ENCODE peak calls at places on chromosome 21, in eight cellular contexts. J is GM23248, H is Peyer's patch, V is trophoblast cell, Y is adrenal gland, P is upper lobe of right lung, F is ovary, D is hepatocyte. M is an unnamed sample.

GRCh38 chr21:42925114-42925907 is at the start of gene ERVH48-1:
- DNase-seq in D (peak; percentile 55), Y (no peak), J (no peak), P (no peak), F (peak; percentile 33), H (no peak), V (peak; percentile 98), M (no peak)

GRCh38 chr21:27681038-27681437 is 714.1 kb upstream of the ADAMTS5 start:
- DNase-seq in V (no peak), F (no peak), H (no peak), J (peak; percentile 61), D (no peak), P (no peak), Y (no peak), M (no peak)

GRCh38 chr21:14072761-14073535 is 137.8 kb downstream of the LIPI start:
- DNase-seq in J (no peak), F (no peak), V (no peak), Y (no peak), P (no peak), D (no peak), H (no peak), M (no peak)

GRCh38 chr21:28587748-28588147 is 404.9 kb downstream of the LTN1 start:
- DNase-seq in V (no peak), F (no peak), P (no peak), D (no peak), Y (no peak), J (peak; percentile 30), H (no peak), M (no peak)

GRCh38 chr21:17780539-17780938 is 38.6 kb downstream of the C21orf91 start:
- DNase-seq in H (no peak), D (no peak), Y (no peak), J (no peak), P (no peak), F (no peak), V (peak; percentile 61), M (no peak)

GRCh38 chr21:19899645-19900044 is 1098.6 kb upstream of the NCAM2 start:
- DNase-seq in J (no peak), D (no peak), V (no peak), H (no peak), P (no peak), F (no peak), Y (no peak), M (no peak)

GRCh38 chr21:42459583-42460215 is 36.3 kb downstream of the RSPH1 start:
- DNase-seq in D (no peak), H (peak; percentile 45), F (no peak), P (no peak), V (no peak), Y (no peak), J (no peak), M (no peak)

GRCh38 chr21:17688912-17689874 is 76.5 kb upstream of the BTG3 start:
- DNase-seq in H (peak; percentile 52), D (peak; percentile 55), J (no peak), P (no peak), Y (no peak), V (peak; percentile 81), F (peak; percentile 71), M (peak; percentile 40)

GRCh38 chr21:36321325-36322082 is 1.5 kb downstream of the MORC3 start:
- DNase-seq in H (no peak), J (peak; percentile 54), Y (no peak), F (no peak), P (no peak), D (peak; percentile 13), V (no peak), M (no peak)

GRCh38 chr21:42183374-42184266 is 35.3 kb upstream of the ABCG1 start:
- DNase-seq in F (no peak), P (no peak), J (no peak), Y (no peak), V (no peak), H (no peak), D (no peak), M (no peak)

GRCh38 chr21:32333953-32334673 is 35.5 kb downstream of the MRAP start:
- DNase-seq in Y (no peak), J (no peak), H (no peak), V (no peak), F (no peak), D (no peak), P (no peak), M (no peak)

GRCh38 chr21:35252831-35253230 is 203.7 kb upstream of the RUNX1 start:
- DNase-seq in V (no peak), D (no peak), P (no peak), H (no peak), J (peak; percentile 89), Y (no peak), F (no peak), M (no peak)

GRCh38 chr21:25512095-25513086 is 94.9 kb downstream of the MRPL39 start:
- DNase-seq in F (no peak), V (no peak), D (no peak), P (no peak), J (no peak), H (no peak), Y (peak; percentile 16), M (peak; percentile 44)

GRCh38 chr21:35779690-35780570 is 280.4 kb downstream of the SETD4 start:
- DNase-seq in J (peak; percentile 75), D (no peak), H (no peak), V (no peak), F (no peak), Y (no peak), P (no peak), M (no peak)

GRCh38 chr21:24160528-24160927 is 1446.8 kb downstream of the MRPL39 start:
- DNase-seq in H (no peak), V (no peak), J (no peak), D (no peak), Y (no peak), P (no peak), F (no peak), M (no peak)

GRCh38 chr21:27569091-27569490 is 602.2 kb upstream of the ADAMTS5 start:
- DNase-seq in J (no peak), F (no peak), P (no peak), D (no peak), H (no peak), V (no peak), Y (no peak), M (no peak)

GRCh38 chr21:20592482-20592881 is 405.7 kb upstream of the NCAM2 start:
- DNase-seq in J (no peak), H (no peak), D (no peak), Y (no peak), V (no peak), P (no peak), F (no peak), M (no peak)

GRCh38 chr21:43273708-43274021 is 104.9 kb downstream of the CRYAA start:
- DNase-seq in D (peak; percentile 41), H (no peak), Y (no peak), P (peak; percentile 56), J (no peak), V (peak; percentile 12), F (peak; percentile 14), M (no peak)

GRCh38 chr21:42942244-42942643 is 16.8 kb upstream of the ERVH48-1 start:
- DNase-seq in V (peak; percentile 51), H (no peak), J (no peak), F (peak; percentile 8), Y (no peak), P (no peak), D (no peak), M (no peak)

GRCh38 chr21:42475526-42476492 is 20.2 kb downstream of the RSPH1 start:
- DNase-seq in J (no peak), D (no peak), P (no peak), V (no peak), Y (no peak), H (no peak), F (no peak), M (no peak)

GRCh38 chr21:26443867-26444266 is 129.2 kb downstream of the CYYR1 start:
- DNase-seq in J (peak; percentile 72), P (no peak), V (no peak), F (no peak), Y (no peak), D (no peak), H (no peak), M (no peak)

DNA sequence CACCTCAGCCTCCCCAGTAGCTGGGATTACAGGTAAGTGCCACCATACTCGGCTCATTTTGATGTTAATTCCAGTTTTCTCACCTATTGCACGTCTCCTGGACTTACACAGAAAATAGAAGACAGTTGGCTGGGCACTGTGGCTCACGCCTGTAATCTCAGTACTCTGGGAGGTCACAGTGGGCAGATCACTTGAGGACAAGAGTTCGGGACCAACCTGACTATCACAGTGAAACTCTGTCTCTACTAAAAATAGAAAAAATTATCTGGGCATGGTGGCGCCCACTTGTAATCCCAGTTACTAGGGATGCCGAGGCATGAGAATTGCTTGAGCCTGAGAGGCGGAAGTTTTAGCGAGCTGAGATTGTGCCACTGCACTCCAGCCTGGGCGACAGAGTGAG is 44.1 kb downstream of the DYRK1A start:
- DNase-seq in P (no peak), D (no peak), Y (no peak), F (no peak), V (no peak), J (no peak), H (no peak), M (no peak)
- H3K4me1 ChIP-seq in P (peaks cover 53% of the 10 kb centered on the region), D (peaks cover 27% of the 10 kb centered on the region), Y (peaks cover 28% of the 10 kb centered on the region), F (peaks cover 19% of the 10 kb centered on the region), V (no peaks in the 10 kb centered on the region), J (peaks cover 73% of the 10 kb centered on the region), H (peaks cover 15% of the 10 kb centered on the region), M (peaks cover 15% of the 10 kb centered on the region)

GRCh38 chr21:33372582-33372981 is 30.6 kb upstream of the IFNGR2 start:
- DNase-seq in V (no peak), D (no peak), Y (no peak), H (no peak), P (peak; percentile 52), J (no peak), F (no peak), M (no peak)
- H3K4me1 ChIP-seq in V (peaks cover 2% of the 10 kb centered on the region), D (no peaks in the 10 kb centered on the region), Y (no peaks in the 10 kb centered on the region), H (peaks cover 10% of the 10 kb centered on the region), P (peaks cover 9% of the 10 kb centered on the region), J (peaks cover 15% of the 10 kb centered on the region), F (peaks cover 1% of the 10 kb centered on the region), M (peaks cover 4% of the 10 kb centered on the region)

GRCh38 chr21:45292399-45293213 is 4.9 kb upstream of the POFUT2 start:
- DNase-seq in Y (peak; percentile 94), V (peak; percentile 63), J (peak; percentile 93), F (peak; percentile 94), D (peak; percentile 95), H (peak; percentile 85), P (peak; percentile 91), M (peak; percentile 84)
- H3K4me1 ChIP-seq in Y (peaks cover 45% of the 10 kb centered on the region), V (peaks cover 45% of the 10 kb centered on the region), J (peaks cover 35% of the 10 kb centered on the region), F (peaks cover 32% of the 10 kb centered on the region), D (peaks cover 40% of the 10 kb centered on the region), H (peaks cover 16% of the 10 kb centered on the region), P (peaks cover 42% of the 10 kb centered on the region), M (peaks cover 28% of the 10 kb centered on the region)

GRCh38 chr21:39713905-39714304 is 31.1 kb upstream of the IGSF5 start:
- DNase-seq in V (no peak), H (no peak), Y (no peak), D (no peak), P (no peak), F (no peak), J (no peak), M (no peak)

GRCh38 chr21:39707316-39707715 is 37.7 kb upstream of the IGSF5 start:
- DNase-seq in H (no peak), F (no peak), V (no peak), P (no peak), Y (no peak), D (no peak), J (no peak), M (no peak)

GRCh38 chr21:39714331-39714730 is 30.7 kb upstream of the IGSF5 start:
- DNase-seq in F (no peak), H (no peak), Y (no peak), J (no peak), D (no peak), P (no peak), V (no peak), M (no peak)

GRCh38 chr21:39712976-39713375 is 32.0 kb upstream of the IGSF5 start:
- DNase-seq in H (no peak), P (no peak), F (no peak), J (no peak), D (no peak), V (no peak), Y (no peak), M (peak; percentile 39)

GRCh38 chr21:39710866-39711265 is 34.1 kb upstream of the IGSF5 start:
- DNase-seq in J (no peak), V (peak; percentile 72), P (no peak), Y (no peak), D (no peak), H (no peak), F (no peak), M (no peak)
- H3K4me1 ChIP-seq in J (no peaks in the 10 kb centered on the region), V (no peaks in the 10 kb centered on the region), P (no peaks in the 10 kb centered on the region), Y (no peaks in the 10 kb centered on the region), D (no peaks in the 10 kb centered on the region), H (no peaks in the 10 kb centered on the region), F (no peaks in the 10 kb centered on the region), M (peaks cover 4% of the 10 kb centered on the region)